ENCODE peak calls at places on chromosomes 2 and 18, in seven cellular contexts. One of them, this sample, is unnamed.

GRCh38 chr2:100610381-100610831 is 47.6 kb downstream of the PDCL3 start:
- DNase-seq in tibial artery: peak
- DNase-seq in endodermal cell: peak
- DNase-seq in right atrium auricular region: peak
- DNase-seq in heart right ventricle: peak
- DNase-seq in hepatocyte: peak
- DNase-seq in tibial nerve: peak
- DNase-seq in this sample: peak

GRCh38 chr18:23529597-23529996 is 26.3 kb downstream of the RMC1 start:
- DNase-seq in tibial artery: no peak
- DNase-seq in endodermal cell: no peak
- DNase-seq in right atrium auricular region: no peak
- DNase-seq in heart right ventricle: no peak
- DNase-seq in hepatocyte: peak
- DNase-seq in tibial nerve: no peak
- DNase-seq in this sample: no peak

GRCh38 chr2:202604699-202605098 is 30.1 kb upstream of the FAM117B start:
- DNase-seq in tibial artery: no peak
- DNase-seq in endodermal cell: no peak
- DNase-seq in right atrium auricular region: no peak
- DNase-seq in heart right ventricle: no peak
- DNase-seq in hepatocyte: no peak
- DNase-seq in tibial nerve: no peak
- DNase-seq in this sample: no peak

GRCh38 chr2:237532225-237532624 is 34.1 kb upstream of the PRLH start:
- DNase-seq in tibial artery: no peak
- DNase-seq in endodermal cell: no peak
- DNase-seq in right atrium auricular region: no peak
- DNase-seq in heart right ventricle: no peak
- DNase-seq in hepatocyte: no peak
- DNase-seq in tibial nerve: no peak
- DNase-seq in this sample: no peak

GRCh38 chr2:231919341-231920035 is 6.7 kb downstream of the NPPC start:
- DNase-seq in tibial artery: peak
- DNase-seq in endodermal cell: no peak
- DNase-seq in right atrium auricular region: no peak
- DNase-seq in heart right ventricle: no peak
- DNase-seq in hepatocyte: no peak
- DNase-seq in tibial nerve: no peak
- DNase-seq in this sample: no peak

GRCh38 chr2:146572598-146572997 is 1272.2 kb upstream of the ACVR2A start:
- DNase-seq in tibial artery: no peak
- DNase-seq in endodermal cell: no peak
- DNase-seq in right atrium auricular region: no peak
- DNase-seq in heart right ventricle: no peak
- DNase-seq in hepatocyte: no peak
- DNase-seq in tibial nerve: no peak
- DNase-seq in this sample: no peak

GRCh38 chr2:126838718-126838985 is 60.0 kb upstream of the TEX51 start:
- DNase-seq in tibial artery: no peak
- DNase-seq in endodermal cell: peak
- DNase-seq in right atrium auricular region: no peak
- DNase-seq in heart right ventricle: no peak
- DNase-seq in hepatocyte: no peak
- DNase-seq in tibial nerve: no peak
- DNase-seq in this sample: no peak

GRCh38 chr18:69617888-69618287 is 217.2 kb downstream of the DOK6 start:
- DNase-seq in tibial artery: no peak
- DNase-seq in endodermal cell: no peak
- DNase-seq in right atrium auricular region: no peak
- DNase-seq in heart right ventricle: no peak
- DNase-seq in hepatocyte: no peak
- DNase-seq in tibial nerve: no peak
- DNase-seq in this sample: no peak

GRCh38 chr18:10416020-10416419 is 38.4 kb upstream of the APCDD1 start:
- DNase-seq in tibial artery: no peak
- DNase-seq in endodermal cell: no peak
- DNase-seq in right atrium auricular region: no peak
- DNase-seq in heart right ventricle: no peak
- DNase-seq in hepatocyte: no peak
- DNase-seq in tibial nerve: no peak
- DNase-seq in this sample: no peak

GRCh38 chr2:237307495-237307894 is 106.5 kb downstream of the COL6A3 start:
- DNase-seq in tibial artery: no peak
- DNase-seq in endodermal cell: no peak
- DNase-seq in right atrium auricular region: no peak
- DNase-seq in heart right ventricle: no peak
- DNase-seq in hepatocyte: no peak
- DNase-seq in tibial nerve: no peak
- DNase-seq in this sample: no peak

GRCh38 chr18:47767699-47768098 is 162.8 kb downstream of the SMAD2 start:
- DNase-seq in tibial artery: no peak
- DNase-seq in endodermal cell: no peak
- DNase-seq in right atrium auricular region: no peak
- DNase-seq in heart right ventricle: no peak
- DNase-seq in hepatocyte: no peak
- DNase-seq in tibial nerve: no peak
- DNase-seq in this sample: no peak

GRCh38 chr2:191109888-191110287 is 40.9 kb downstream of the STAT4 start:
- DNase-seq in tibial artery: no peak
- DNase-seq in endodermal cell: no peak
- DNase-seq in right atrium auricular region: no peak
- DNase-seq in heart right ventricle: no peak
- DNase-seq in hepatocyte: no peak
- DNase-seq in tibial nerve: no peak
- DNase-seq in this sample: no peak

GRCh38 chr2:23614701-23615100 is 229.7 kb downstream of the KLHL29 start:
- DNase-seq in tibial artery: no peak
- DNase-seq in endodermal cell: no peak
- DNase-seq in right atrium auricular region: no peak
- DNase-seq in heart right ventricle: no peak
- DNase-seq in hepatocyte: no peak
- DNase-seq in tibial nerve: no peak
- DNase-seq in this sample: no peak

GRCh38 chr2:28269019-28269784 is 123.5 kb upstream of the FOSL2 start:
- DNase-seq in tibial artery: no peak
- DNase-seq in endodermal cell: peak
- DNase-seq in right atrium auricular region: no peak
- DNase-seq in heart right ventricle: no peak
- DNase-seq in hepatocyte: peak
- DNase-seq in tibial nerve: no peak
- DNase-seq in this sample: no peak

GRCh38 chr2:54471221-54471711 is 15.1 kb downstream of the SPTBN1 start:
- DNase-seq in tibial artery: no peak
- DNase-seq in endodermal cell: no peak
- DNase-seq in right atrium auricular region: peak
- DNase-seq in heart right ventricle: peak
- DNase-seq in hepatocyte: peak
- DNase-seq in tibial nerve: no peak
- DNase-seq in this sample: peak

GRCh38 chr2:33276868-33277503 is 199.5 kb upstream of the RASGRP3 start:
- DNase-seq in tibial artery: no peak
- DNase-seq in endodermal cell: no peak
- DNase-seq in right atrium auricular region: no peak
- DNase-seq in heart right ventricle: no peak
- DNase-seq in hepatocyte: no peak
- DNase-seq in tibial nerve: no peak
- DNase-seq in this sample: no peak

GRCh38 chr2:24049485-24050021 is at the start of gene FKBP1B:
- DNase-seq in tibial artery: peak
- DNase-seq in endodermal cell: peak
- DNase-seq in right atrium auricular region: peak
- DNase-seq in heart right ventricle: peak
- DNase-seq in hepatocyte: peak
- DNase-seq in tibial nerve: peak
- DNase-seq in this sample: no peak

GRCh38 chr2:46812381-46813024 is 103.1 kb downstream of the MCFD2 start:
- DNase-seq in tibial artery: peak
- DNase-seq in endodermal cell: peak
- DNase-seq in right atrium auricular region: peak
- DNase-seq in heart right ventricle: peak
- DNase-seq in hepatocyte: peak
- DNase-seq in tibial nerve: peak
- DNase-seq in this sample: peak

GRCh38 chr2:96802281-96802595 is 13.8 kb upstream of the CNNM3 start:
- DNase-seq in tibial artery: no peak
- DNase-seq in endodermal cell: no peak
- DNase-seq in right atrium auricular region: no peak
- DNase-seq in heart right ventricle: no peak
- DNase-seq in hepatocyte: no peak
- DNase-seq in tibial nerve: no peak
- DNase-seq in this sample: no peak

GRCh38 chr18:8615397-8616025 is 6.3 kb downstream of the RAB12 start:
- DNase-seq in tibial artery: peak
- DNase-seq in endodermal cell: no peak
- DNase-seq in right atrium auricular region: no peak
- DNase-seq in heart right ventricle: peak
- DNase-seq in hepatocyte: peak
- DNase-seq in tibial nerve: peak
- DNase-seq in this sample: no peak
- H3K27ac ChIP-seq in tibial artery: peak
- H3K27ac ChIP-seq in endodermal cell: no peak
- H3K27ac ChIP-seq in right atrium auricular region: peak
- H3K27ac ChIP-seq in heart right ventricle: no peak
- H3K27ac ChIP-seq in hepatocyte: peak
- H3K27ac ChIP-seq in tibial nerve: no peak
- H3K27ac ChIP-seq in this sample: peak

DNA sequence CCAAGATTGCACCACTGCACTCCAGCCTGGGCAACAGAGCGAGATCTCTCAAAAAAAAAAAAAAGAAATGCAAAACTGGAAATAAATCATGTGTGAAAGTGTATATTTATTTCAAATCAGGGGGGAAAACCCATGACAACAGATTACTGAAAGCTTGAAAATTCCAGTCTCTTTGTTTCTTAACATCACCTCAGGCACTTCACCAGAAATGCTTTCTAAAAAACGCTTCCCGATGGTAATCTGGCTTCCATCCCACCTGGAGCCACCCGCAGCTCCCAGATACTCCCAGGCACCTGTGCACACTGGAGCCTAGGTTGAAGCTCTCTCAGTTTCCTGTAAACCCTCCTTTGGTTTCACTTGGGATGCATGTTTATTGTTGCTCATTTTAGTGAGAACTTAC is 7.2 kb upstream of the ITGB6 start:
- DNase-seq in tibial artery: no peak
- DNase-seq in endodermal cell: no peak
- DNase-seq in right atrium auricular region: no peak
- DNase-seq in heart right ventricle: no peak
- DNase-seq in hepatocyte: no peak
- DNase-seq in tibial nerve: no peak
- DNase-seq in this sample: no peak
- H3K27ac ChIP-seq in tibial artery: peak
- H3K27ac ChIP-seq in endodermal cell: no peak
- H3K27ac ChIP-seq in right atrium auricular region: no peak
- H3K27ac ChIP-seq in heart right ventricle: no peak
- H3K27ac ChIP-seq in hepatocyte: peak
- H3K27ac ChIP-seq in tibial nerve: peak
- H3K27ac ChIP-seq in this sample: no peak

GRCh38 chr2:128410035-128410757 is 91.5 kb upstream of the HS6ST1 start:
- DNase-seq in tibial artery: no peak
- DNase-seq in endodermal cell: peak
- DNase-seq in right atrium auricular region: peak
- DNase-seq in heart right ventricle: no peak
- DNase-seq in hepatocyte: no peak
- DNase-seq in tibial nerve: no peak
- DNase-seq in this sample: no peak

GRCh38 chr2:128411431-128411830 is 92.8 kb upstream of the HS6ST1 start:
- DNase-seq in tibial artery: no peak
- DNase-seq in endodermal cell: peak
- DNase-seq in right atrium auricular region: peak
- DNase-seq in heart right ventricle: no peak
- DNase-seq in hepatocyte: no peak
- DNase-seq in tibial nerve: no peak
- DNase-seq in this sample: no peak

GRCh38 chr2:128408349-128409305 is 90.0 kb upstream of the HS6ST1 start:
- DNase-seq in tibial artery: no peak
- DNase-seq in endodermal cell: peak
- DNase-seq in right atrium auricular region: peak
- DNase-seq in heart right ventricle: no peak
- DNase-seq in hepatocyte: no peak
- DNase-seq in tibial nerve: no peak
- DNase-seq in this sample: no peak

GRCh38 chr2:128410758-128411215 is 92.1 kb upstream of the HS6ST1 start:
- DNase-seq in tibial artery: no peak
- DNase-seq in endodermal cell: peak
- DNase-seq in right atrium auricular region: peak
- DNase-seq in heart right ventricle: no peak
- DNase-seq in hepatocyte: no peak
- DNase-seq in tibial nerve: no peak
- DNase-seq in this sample: no peak

DNA sequence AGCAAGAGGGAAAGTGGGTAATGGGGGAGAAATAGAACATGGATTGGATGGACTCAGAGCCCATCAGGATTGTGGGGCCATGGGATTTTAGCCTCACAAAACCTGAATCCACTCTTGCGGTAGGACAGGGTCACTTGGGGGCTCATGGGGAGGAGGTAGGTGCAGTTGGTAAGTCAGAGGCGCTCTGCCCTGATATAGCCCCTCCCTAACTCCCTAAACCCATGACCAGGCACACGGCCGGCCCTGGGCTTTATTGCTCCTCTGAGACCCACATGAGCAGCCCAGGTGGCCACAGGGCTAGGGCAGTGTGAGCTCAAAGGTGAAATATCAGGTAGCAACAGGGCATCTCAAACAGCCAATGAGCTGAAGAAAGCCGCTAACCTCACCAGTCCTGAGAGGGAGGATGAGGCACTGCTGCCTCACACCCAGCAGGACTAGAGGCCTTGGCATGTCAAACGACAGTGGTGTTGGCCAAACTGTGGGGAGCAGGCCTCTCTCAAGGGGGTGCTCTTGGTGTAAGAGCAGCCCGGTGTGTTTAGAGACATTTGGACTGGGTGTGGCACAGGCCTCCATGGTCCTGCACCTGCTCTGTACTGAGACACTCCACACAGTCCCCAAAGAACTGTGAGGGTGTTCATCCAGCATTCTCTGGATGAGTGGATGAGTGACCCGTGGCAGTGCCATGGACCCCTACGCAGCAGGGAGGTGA is 90.8 kb upstream of the HS6ST1 start:
- DNase-seq in tibial artery: no peak
- DNase-seq in endodermal cell: peak
- DNase-seq in right atrium auricular region: peak
- DNase-seq in heart right ventricle: no peak
- DNase-seq in hepatocyte: no peak
- DNase-seq in tibial nerve: no peak
- DNase-seq in this sample: no peak
- H3K27ac ChIP-seq in tibial artery: no peak
- H3K27ac ChIP-seq in endodermal cell: no peak
- H3K27ac ChIP-seq in right atrium auricular region: no peak
- H3K27ac ChIP-seq in heart right ventricle: no peak
- H3K27ac ChIP-seq in hepatocyte: no peak
- H3K27ac ChIP-seq in tibial nerve: no peak
- H3K27ac ChIP-seq in this sample: no peak

DNA sequence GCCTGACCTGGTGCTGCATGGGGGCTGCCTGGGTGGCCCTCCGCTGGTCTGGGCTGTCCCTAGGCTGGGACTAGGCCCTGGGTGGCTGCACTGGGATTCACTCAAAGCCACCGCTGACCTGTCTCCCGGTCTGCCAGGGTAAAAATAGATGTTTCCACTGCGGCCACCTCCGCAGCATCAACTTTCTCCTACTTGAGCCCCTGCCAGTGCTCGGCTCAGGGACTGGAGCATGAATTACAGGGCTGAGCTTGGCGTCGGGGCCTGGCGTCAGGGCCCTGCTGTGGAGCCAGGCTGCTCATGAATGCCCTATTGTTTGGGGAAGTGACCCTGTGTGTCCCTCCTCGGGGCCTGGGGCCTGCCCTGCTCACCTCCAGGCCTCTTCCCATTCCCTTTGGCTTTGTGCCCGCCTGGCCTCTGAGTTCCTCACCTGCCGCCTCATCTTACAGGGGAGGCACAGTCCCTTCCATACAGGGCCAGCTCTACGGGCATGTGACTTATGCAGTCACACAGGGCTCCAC is 247.6 kb downstream of the DYSF start:
- DNase-seq in tibial artery: peak
- DNase-seq in endodermal cell: no peak
- DNase-seq in right atrium auricular region: peak
- DNase-seq in heart right ventricle: peak
- DNase-seq in hepatocyte: no peak
- DNase-seq in tibial nerve: peak
- DNase-seq in this sample: no peak
- H3K27ac ChIP-seq in tibial artery: peak
- H3K27ac ChIP-seq in endodermal cell: peak
- H3K27ac ChIP-seq in right atrium auricular region: peak
- H3K27ac ChIP-seq in heart right ventricle: peak
- H3K27ac ChIP-seq in hepatocyte: no peak
- H3K27ac ChIP-seq in tibial nerve: no peak
- H3K27ac ChIP-seq in this sample: peak

This sample was measured in caudate nucleus.